ENCODE peak calls at places on chromosomes 13 and 19, in four cellular contexts. S is stimulated activated CD4-positive, alpha-beta T cell treated with anti-CD3 and anti-CD28 coated beads, Interleukin-4, amount 100 ng/mL, for 4 hours; D is fibroblast of pulmonary artery; J is COLO829. X is an unnamed sample.

GRCh38 chr19:53870485-53870844 is 2.8 kb downstream of the MYADM start:
- DNase-seq in S (no peak), D (no peak), J (no peak), X (peak)

GRCh38 chr13:46296920-46297319 is 85.2 kb downstream of the LRRC63 start:
- DNase-seq in S (no peak), D (peak), J (no peak), X (no peak)

GRCh38 chr19:4233282-4233853 is 4.0 kb downstream of the EBI3 start:
- DNase-seq in S (peak), D (peak), J (no peak), X (no peak)

GRCh38 chr19:34943861-34944573 is 17.3 kb downstream of the ZNF30 start:
- DNase-seq in S (no peak), D (no peak), J (no peak), X (no peak)

GRCh38 chr13:93409816-93410215 is 183.2 kb downstream of the GPC6 start:
- DNase-seq in S (no peak), D (no peak), J (no peak), X (no peak)

GRCh38 chr13:32045963-32046785 is 14.6 kb downstream of the FRY start:
- DNase-seq in S (no peak), D (peak), J (peak), X (peak)

GRCh38 chr19:5293607-5294089 is 47.0 kb downstream of the PTPRS start:
- DNase-seq in S (peak), D (peak), J (no peak), X (peak)

GRCh38 chr19:47446534-47447469 is 24.9 kb downstream of the SLC8A2 start:
- DNase-seq in S (no peak), D (peak), J (peak), X (peak)

GRCh38 chr13:113741101-113741731 is 17.8 kb upstream of the TMEM255B start:
- DNase-seq in S (no peak), D (no peak), J (no peak), X (no peak)

GRCh38 chr13:51869921-51870320 is 8.2 kb downstream of the CCDC70 start:
- DNase-seq in S (no peak), D (no peak), J (no peak), X (no peak)

GRCh38 chr19:10158485-10158884 is 36.3 kb downstream of the DNMT1 start:
- DNase-seq in S (no peak), D (no peak), J (no peak), X (no peak)

GRCh38 chr19:3157096-3157845 is 21.3 kb upstream of the S1PR4 start:
- DNase-seq in S (no peak), D (no peak), J (no peak), X (no peak)